ENCODE peak calls at places on chromosomes 2 and 18, in eight cellular contexts. N, M, E, Z, S, K, O and V are unnamed samples.

GRCh38 chr2:233600361-233600760 is 17.1 kb upstream of the UGT1A8 start:
- DNase-seq in N (peak; percentile 5), M (no peak), E (no peak), Z (no peak), S (no peak), K (no peak), O (no peak), V (peak; percentile 23)

GRCh38 chr2:169683425-169684134 is 10.6 kb downstream of the CFAP210 start:
- DNase-seq in N (no peak), M (no peak), E (no peak), Z (no peak), S (no peak), K (no peak), O (no peak), V (no peak)

GRCh38 chr2:162782138-162782537 is 56.4 kb downstream of the KCNH7 start:
- DNase-seq in N (no peak), M (no peak), E (no peak), Z (no peak), S (no peak), K (no peak), O (no peak), V (no peak)

GRCh38 chr2:86226069-86226468 is 26.8 kb downstream of the MRPL35 start:
- DNase-seq in N (no peak), M (no peak), E (no peak), Z (no peak), S (no peak), K (no peak), O (no peak), V (no peak)

GRCh38 chr2:209029249-209029648 is 394.6 kb upstream of the MAP2 start:
- DNase-seq in N (no peak), M (no peak), E (no peak), Z (no peak), S (no peak), K (no peak), O (no peak), V (no peak)

GRCh38 chr2:102509749-102510148 is 36.7 kb downstream of the SLC9A4 start:
- DNase-seq in N (peak; percentile 91), M (no peak), E (no peak), Z (no peak), S (peak; percentile 79), K (no peak), O (no peak), V (peak; percentile 84)

GRCh38 chr2:233960203-233960602 is 43.0 kb downstream of the TRPM8 start:
- DNase-seq in N (no peak), M (no peak), E (no peak), Z (no peak), S (no peak), K (no peak), O (no peak), V (no peak)

GRCh38 chr2:152542995-152543481 is 174.2 kb downstream of the PRPF40A start:
- DNase-seq in N (peak; percentile 94), M (peak; percentile 14), E (no peak), Z (no peak), S (peak; percentile 90), K (no peak), O (no peak), V (peak; percentile 86)

GRCh38 chr2:207156045-207156444 is 9.7 kb downstream of the KLF7 start:
- DNase-seq in N (no peak), M (no peak), E (no peak), Z (no peak), S (no peak), K (no peak), O (no peak), V (no peak)

GRCh38 chr2:33655626-33656025 is 56.5 kb upstream of the FAM98A start:
- DNase-seq in N (no peak), M (no peak), E (no peak), Z (no peak), S (no peak), K (no peak), O (no peak), V (no peak)

GRCh38 chr2:150513647-150514046 is 26.2 kb upstream of the RND3 start:
- DNase-seq in N (peak; percentile 76), M (no peak), E (no peak), Z (no peak), S (peak; percentile 23), K (no peak), O (no peak), V (peak; percentile 63)

GRCh38 chr2:119066272-119066804 is 92.2 kb downstream of the C1QL2 start:
- DNase-seq in N (peak; percentile 63), M (no peak), E (no peak), Z (no peak), S (peak; percentile 64), K (no peak), O (no peak), V (peak; percentile 56)

GRCh38 chr2:8285081-8285480 is 396.8 kb upstream of the ID2 start:
- DNase-seq in N (no peak), M (no peak), E (no peak), Z (no peak), S (no peak), K (no peak), O (no peak), V (no peak)

GRCh38 chr2:48541696-48542389 is 11.9 kb downstream of the STON1 start:
- DNase-seq in N (no peak), M (peak; percentile 32), E (no peak), Z (no peak), S (no peak), K (no peak), O (no peak), V (no peak)

GRCh38 chr2:62643100-62643471 is 62.4 kb upstream of the EHBP1 start:
- DNase-seq in N (no peak), M (no peak), E (no peak), Z (no peak), S (no peak), K (no peak), O (no peak), V (no peak)

GRCh38 chr2:236833501-236834186 is 252.0 kb upstream of the COPS8 start:
- DNase-seq in N (peak; percentile 93), M (no peak), E (no peak), Z (no peak), S (peak; percentile 82), K (no peak), O (no peak), V (peak; percentile 90)

GRCh38 chr18:70422061-70422965 is 133.5 kb downstream of the SOCS6 start:
- DNase-seq in N (peak; percentile 92), M (no peak), E (no peak), Z (peak; percentile 86), S (peak; percentile 96), K (peak; percentile 88), O (no peak), V (peak; percentile 86)

GRCh38 chr2:113282747-113283533 is 4.2 kb upstream of the PAX8 start:
- DNase-seq in N (peak; percentile 46), M (no peak), E (no peak), Z (peak; percentile 96), S (peak; percentile 81), K (peak; percentile 86), O (peak; percentile 28), V (peak; percentile 50)

GRCh38 chr2:190947711-190948251 is 66.2 kb downstream of the STAT1 start:
- DNase-seq in N (peak; percentile 78), M (no peak), E (no peak), Z (peak; percentile 43), S (peak; percentile 61), K (no peak), O (no peak), V (peak; percentile 67)

GRCh38 chr18:22282311-22283235 is 113.2 kb downstream of the GATA6 start:
- DNase-seq in N (peak; percentile 97), M (no peak), E (no peak), Z (peak; percentile 69), S (peak; percentile 86), K (no peak), O (no peak), V (peak; percentile 83)

GRCh38 chr2:120343433-120344105 is 2.4 kb upstream of the INHBB start:
- DNase-seq in N (peak; percentile 36), M (peak; percentile 92), E (peak; percentile 34), Z (peak; percentile 86), S (peak; percentile 57), K (peak; percentile 89), O (peak; percentile 92), V (peak; percentile 77)

GRCh38 chr18:73520229-73520628 is 627.4 kb downstream of the FBXO15 start:
- DNase-seq in N (no peak), M (peak; percentile 2), E (no peak), Z (no peak), S (no peak), K (no peak), O (no peak), V (peak; percentile 13)

GRCh38 chr2:68653538-68653982 is 10.2 kb downstream of the PROKR1 start:
- DNase-seq in N (peak; percentile 58), M (no peak), E (no peak), Z (no peak), S (peak; percentile 39), K (no peak), O (no peak), V (peak; percentile 37)

GRCh38 chr2:134276381-134277172 is 22.7 kb downstream of the MGAT5 start:
- DNase-seq in N (peak; percentile 34), M (no peak), E (no peak), Z (no peak), S (peak; percentile 12), K (no peak), O (no peak), V (peak; percentile 45)

GRCh38 chr2:241112592-241112991 is 10.5 kb upstream of the MTERF4 start:
- DNase-seq in N (no peak), M (no peak), E (no peak), Z (no peak), S (no peak), K (peak; percentile 33), O (no peak), V (no peak)

GRCh38 chr2:51256736-51257135 is 224.8 kb upstream of the NRXN1 start:
- DNase-seq in N (peak; percentile 72), M (no peak), E (no peak), Z (no peak), S (peak; percentile 40), K (no peak), O (no peak), V (peak; percentile 67)

GRCh38 chr18:61893971-61894750 is 1.4 kb upstream of the RNF152 start:
- DNase-seq in N (peak; percentile 59), M (peak; percentile 97), E (peak; percentile 54), Z (peak; percentile 81), S (peak; percentile 79), K (peak; percentile 93), O (peak; percentile 94), V (peak; percentile 83)

GRCh38 chr2:83536489-83537020 is 922.5 kb downstream of the SUCLG1 start:
- DNase-seq in N (peak; percentile 49), M (no peak), E (no peak), Z (no peak), S (peak; percentile 25), K (no peak), O (no peak), V (peak; percentile 48)

GRCh38 chr2:73228631-73229030 is 4.4 kb downstream of the PRADC1 start:
- DNase-seq in N (no peak), M (no peak), E (no peak), Z (no peak), S (no peak), K (no peak), O (peak; percentile 77), V (no peak)

GRCh38 chr2:221671515-221671914 is 99.4 kb upstream of the EPHA4 start:
- DNase-seq in N (peak; percentile 69), M (no peak), E (no peak), Z (no peak), S (peak; percentile 4), K (no peak), O (no peak), V (peak; percentile 37)

GRCh38 chr2:113012436-113013335 is 7.4 kb downstream of the IL36A start:
- DNase-seq in N (peak; percentile 94), M (no peak), E (no peak), Z (peak; percentile 14), S (peak; percentile 76), K (no peak), O (no peak), V (peak; percentile 84)

GRCh38 chr2:8197101-8197500 is 484.8 kb upstream of the ID2 start:
- DNase-seq in N (no peak), M (no peak), E (no peak), Z (no peak), S (no peak), K (no peak), O (no peak), V (no peak)

GRCh38 chr2:59926706-59927105 is 626.7 kb downstream of the BCL11A start:
- DNase-seq in N (no peak), M (no peak), E (no peak), Z (no peak), S (no peak), K (no peak), O (peak; percentile 31), V (no peak)

GRCh38 chr2:19403785-19404184 is 45.4 kb upstream of the OSR1 start:
- DNase-seq in N (no peak), M (no peak), E (no peak), Z (no peak), S (no peak), K (no peak), O (no peak), V (no peak)